ENCODE peak calls at places on chromosomes 7 and 10, in nine cellular contexts. One of them, this sample, is unnamed.

GRCh38 chr7:47688311-47689100 is 106.6 kb upstream of the TNS3 start:
- DNase-seq in stimulated activated CD8-positive, alpha-beta memory T cell treated with anti-CD3 and anti-CD28 coated beads, Interleukin-7, amount 100 ng/mL, for 1 hour: no peak
- DNase-seq in stromal cell of bone marrow: no peak
- DNase-seq in activated T-helper 1 cell treated with Interleukin-2 at 50 U/mL for 16 hours: no peak
- DNase-seq in lung microvascular endothelial cell: no peak
- DNase-seq in Ammon's horn: peak
- DNase-seq in NCI-H2081: no peak
- DNase-seq in T-cell: no peak
- DNase-seq in HFFc6: no peak
- DNase-seq in this sample: no peak

GRCh38 chr10:108439397-108439796 is 1274.9 kb upstream of the SORCS1 start:
- DNase-seq in stromal cell of bone marrow: no peak
- DNase-seq in lung microvascular endothelial cell: no peak
- DNase-seq in HFFc6: no peak
- DNase-seq in NCI-H2081: no peak
- DNase-seq in T-cell: no peak
- DNase-seq in activated T-helper 1 cell treated with Interleukin-2 at 50 U/mL for 16 hours: no peak
- DNase-seq in Ammon's horn: peak
- DNase-seq in stimulated activated CD8-positive, alpha-beta memory T cell treated with anti-CD3 and anti-CD28 coated beads, Interleukin-7, amount 100 ng/mL, for 1 hour: no peak
- DNase-seq in this sample: no peak

GRCh38 chr7:2894118-2894940 is 50.2 kb upstream of the GNA12 start:
- DNase-seq in NCI-H2081: peak
- DNase-seq in lung microvascular endothelial cell: no peak
- DNase-seq in activated T-helper 1 cell treated with Interleukin-2 at 50 U/mL for 16 hours: peak
- DNase-seq in stromal cell of bone marrow: no peak
- DNase-seq in stimulated activated CD8-positive, alpha-beta memory T cell treated with anti-CD3 and anti-CD28 coated beads, Interleukin-7, amount 100 ng/mL, for 1 hour: no peak
- DNase-seq in T-cell: peak
- DNase-seq in Ammon's horn: no peak
- DNase-seq in HFFc6: no peak
- DNase-seq in this sample: peak

GRCh38 chr7:131047651-131048304 is 279.9 kb upstream of the MKLN1 start:
- DNase-seq in activated T-helper 1 cell treated with Interleukin-2 at 50 U/mL for 16 hours: no peak
- DNase-seq in stimulated activated CD8-positive, alpha-beta memory T cell treated with anti-CD3 and anti-CD28 coated beads, Interleukin-7, amount 100 ng/mL, for 1 hour: no peak
- DNase-seq in NCI-H2081: no peak
- DNase-seq in lung microvascular endothelial cell: no peak
- DNase-seq in T-cell: no peak
- DNase-seq in HFFc6: no peak
- DNase-seq in stromal cell of bone marrow: no peak
- DNase-seq in Ammon's horn: no peak
- DNase-seq in this sample: no peak

GRCh38 chr10:43410345-43410744 is 1.4 kb upstream of the HNRNPF start:
- DNase-seq in activated T-helper 1 cell treated with Interleukin-2 at 50 U/mL for 16 hours: no peak
- DNase-seq in NCI-H2081: no peak
- DNase-seq in HFFc6: no peak
- DNase-seq in lung microvascular endothelial cell: no peak
- DNase-seq in stimulated activated CD8-positive, alpha-beta memory T cell treated with anti-CD3 and anti-CD28 coated beads, Interleukin-7, amount 100 ng/mL, for 1 hour: no peak
- DNase-seq in stromal cell of bone marrow: no peak
- DNase-seq in T-cell: no peak
- DNase-seq in Ammon's horn: no peak
- DNase-seq in this sample: no peak

GRCh38 chr10:123988694-123989093 is 97.1 kb upstream of the CPXM2 start:
- DNase-seq in Ammon's horn: no peak
- DNase-seq in stromal cell of bone marrow: no peak
- DNase-seq in activated T-helper 1 cell treated with Interleukin-2 at 50 U/mL for 16 hours: no peak
- DNase-seq in T-cell: no peak
- DNase-seq in NCI-H2081: no peak
- DNase-seq in HFFc6: no peak
- DNase-seq in stimulated activated CD8-positive, alpha-beta memory T cell treated with anti-CD3 and anti-CD28 coated beads, Interleukin-7, amount 100 ng/mL, for 1 hour: no peak
- DNase-seq in lung microvascular endothelial cell: no peak
- DNase-seq in this sample: no peak

GRCh38 chr7:132049462-132050304 is 493.3 kb upstream of the PODXL start:
- DNase-seq in T-cell: no peak
- DNase-seq in stromal cell of bone marrow: no peak
- DNase-seq in Ammon's horn: no peak
- DNase-seq in activated T-helper 1 cell treated with Interleukin-2 at 50 U/mL for 16 hours: no peak
- DNase-seq in stimulated activated CD8-positive, alpha-beta memory T cell treated with anti-CD3 and anti-CD28 coated beads, Interleukin-7, amount 100 ng/mL, for 1 hour: no peak
- DNase-seq in lung microvascular endothelial cell: peak
- DNase-seq in NCI-H2081: peak
- DNase-seq in HFFc6: peak
- DNase-seq in this sample: no peak

GRCh38 chr7:307970-308369 is 18.0 kb downstream of the FOXL3 start:
- DNase-seq in Ammon's horn: no peak
- DNase-seq in T-cell: no peak
- DNase-seq in NCI-H2081: no peak
- DNase-seq in stromal cell of bone marrow: no peak
- DNase-seq in activated T-helper 1 cell treated with Interleukin-2 at 50 U/mL for 16 hours: no peak
- DNase-seq in HFFc6: no peak
- DNase-seq in lung microvascular endothelial cell: no peak
- DNase-seq in stimulated activated CD8-positive, alpha-beta memory T cell treated with anti-CD3 and anti-CD28 coated beads, Interleukin-7, amount 100 ng/mL, for 1 hour: no peak
- DNase-seq in this sample: no peak

GRCh38 chr10:6918305-6918704 is 338.2 kb upstream of the PRKCQ start:
- DNase-seq in T-cell: peak
- DNase-seq in stromal cell of bone marrow: no peak
- DNase-seq in NCI-H2081: no peak
- DNase-seq in Ammon's horn: peak
- DNase-seq in lung microvascular endothelial cell: no peak
- DNase-seq in activated T-helper 1 cell treated with Interleukin-2 at 50 U/mL for 16 hours: peak
- DNase-seq in stimulated activated CD8-positive, alpha-beta memory T cell treated with anti-CD3 and anti-CD28 coated beads, Interleukin-7, amount 100 ng/mL, for 1 hour: peak
- DNase-seq in HFFc6: no peak
- DNase-seq in this sample: peak

GRCh38 chr7:94434031-94434430 is 39.3 kb downstream of the COL1A2 start:
- DNase-seq in stromal cell of bone marrow: peak
- DNase-seq in NCI-H2081: no peak
- DNase-seq in activated T-helper 1 cell treated with Interleukin-2 at 50 U/mL for 16 hours: no peak
- DNase-seq in HFFc6: peak
- DNase-seq in stimulated activated CD8-positive, alpha-beta memory T cell treated with anti-CD3 and anti-CD28 coated beads, Interleukin-7, amount 100 ng/mL, for 1 hour: no peak
- DNase-seq in lung microvascular endothelial cell: no peak
- DNase-seq in Ammon's horn: no peak
- DNase-seq in T-cell: no peak
- DNase-seq in this sample: no peak

GRCh38 chr7:259191-259505 is 30.8 kb upstream of the FOXL3 start:
- DNase-seq in NCI-H2081: no peak
- DNase-seq in stromal cell of bone marrow: no peak
- DNase-seq in lung microvascular endothelial cell: no peak
- DNase-seq in stimulated activated CD8-positive, alpha-beta memory T cell treated with anti-CD3 and anti-CD28 coated beads, Interleukin-7, amount 100 ng/mL, for 1 hour: no peak
- DNase-seq in activated T-helper 1 cell treated with Interleukin-2 at 50 U/mL for 16 hours: no peak
- DNase-seq in T-cell: no peak
- DNase-seq in HFFc6: no peak
- DNase-seq in Ammon's horn: no peak
- DNase-seq in this sample: no peak

GRCh38 chr10:70435241-70436085 is 6.0 kb downstream of the NODAL start:
- DNase-seq in lung microvascular endothelial cell: no peak
- DNase-seq in T-cell: no peak
- DNase-seq in stromal cell of bone marrow: no peak
- DNase-seq in activated T-helper 1 cell treated with Interleukin-2 at 50 U/mL for 16 hours: no peak
- DNase-seq in NCI-H2081: no peak
- DNase-seq in HFFc6: no peak
- DNase-seq in stimulated activated CD8-positive, alpha-beta memory T cell treated with anti-CD3 and anti-CD28 coated beads, Interleukin-7, amount 100 ng/mL, for 1 hour: no peak
- DNase-seq in Ammon's horn: no peak
- DNase-seq in this sample: no peak

This sample was measured in CD4-positive, alpha-beta T cell.